ENCODE peak calls at places on chromosomes 1 and 21, in nine cellular contexts. One of them, this sample, is unnamed.

GRCh38 chr1:20282544-20282943 is 8.1 kb upstream of the VWA5B1 start:
- DNase-seq in GM23338: no peak
- DNase-seq in uterus: no peak
- DNase-seq in CD4-positive, alpha-beta T cell: no peak
- DNase-seq in Peyer's patch: no peak
- DNase-seq in AG04450: no peak
- DNase-seq in HCT116: no peak
- DNase-seq in adrenal gland: no peak
- DNase-seq in lower lobe of right lung: no peak
- DNase-seq in this sample: no peak

GRCh38 chr1:222095606-222096475 is 354.0 kb upstream of the DUSP10 start:
- DNase-seq in GM23338: peak; percentile 79
- DNase-seq in uterus: no peak
- DNase-seq in CD4-positive, alpha-beta T cell: peak; percentile 39
- DNase-seq in Peyer's patch: peak; percentile 65
- DNase-seq in AG04450: no peak
- DNase-seq in HCT116: peak; percentile 31
- DNase-seq in adrenal gland: peak; percentile 59
- DNase-seq in lower lobe of right lung: no peak
- DNase-seq in this sample: peak; percentile 15

GRCh38 chr1:102941364-102941947 is 166.9 kb downstream of the COL11A1 start:
- DNase-seq in GM23338: peak; percentile 22
- DNase-seq in uterus: no peak
- DNase-seq in CD4-positive, alpha-beta T cell: no peak
- DNase-seq in Peyer's patch: no peak
- DNase-seq in AG04450: no peak
- DNase-seq in HCT116: no peak
- DNase-seq in adrenal gland: no peak
- DNase-seq in lower lobe of right lung: no peak
- DNase-seq in this sample: no peak

GRCh38 chr1:225973158-225973557 is 26.0 kb downstream of the SDE2 start:
- DNase-seq in GM23338: no peak
- DNase-seq in uterus: no peak
- DNase-seq in CD4-positive, alpha-beta T cell: no peak
- DNase-seq in Peyer's patch: no peak
- DNase-seq in AG04450: no peak
- DNase-seq in HCT116: no peak
- DNase-seq in adrenal gland: no peak
- DNase-seq in lower lobe of right lung: no peak
- DNase-seq in this sample: peak; percentile 74

GRCh38 chr1:207313131-207313530 is 8.3 kb upstream of the CD55 start:
- DNase-seq in GM23338: no peak
- DNase-seq in uterus: no peak
- DNase-seq in CD4-positive, alpha-beta T cell: no peak
- DNase-seq in Peyer's patch: no peak
- DNase-seq in AG04450: no peak
- DNase-seq in HCT116: no peak
- DNase-seq in adrenal gland: no peak
- DNase-seq in lower lobe of right lung: no peak
- DNase-seq in this sample: no peak

GRCh38 chr1:10633416-10633815 is 158.7 kb downstream of the PEX14 start:
- DNase-seq in GM23338: no peak
- DNase-seq in uterus: no peak
- DNase-seq in CD4-positive, alpha-beta T cell: no peak
- DNase-seq in Peyer's patch: no peak
- DNase-seq in AG04450: no peak
- DNase-seq in HCT116: no peak
- DNase-seq in adrenal gland: no peak
- DNase-seq in lower lobe of right lung: peak; percentile 47
- DNase-seq in this sample: no peak

GRCh38 chr1:43861985-43862735 is 71.4 kb upstream of the ARTN start:
- DNase-seq in GM23338: no peak
- DNase-seq in uterus: no peak
- DNase-seq in CD4-positive, alpha-beta T cell: no peak
- DNase-seq in Peyer's patch: no peak
- DNase-seq in AG04450: no peak
- DNase-seq in HCT116: no peak
- DNase-seq in adrenal gland: no peak
- DNase-seq in lower lobe of right lung: no peak
- DNase-seq in this sample: no peak

GRCh38 chr1:94096797-94097549 is 24.0 kb downstream of the ABCA4 start:
- DNase-seq in GM23338: no peak
- DNase-seq in uterus: peak; percentile 58
- DNase-seq in CD4-positive, alpha-beta T cell: no peak
- DNase-seq in Peyer's patch: no peak
- DNase-seq in AG04450: peak; percentile 13
- DNase-seq in HCT116: no peak
- DNase-seq in adrenal gland: no peak
- DNase-seq in lower lobe of right lung: no peak
- DNase-seq in this sample: no peak

GRCh38 chr1:38138498-38139233 is 92.1 kb upstream of the POU3F1 start:
- DNase-seq in GM23338: no peak
- DNase-seq in uterus: peak; percentile 82
- DNase-seq in CD4-positive, alpha-beta T cell: no peak
- DNase-seq in Peyer's patch: peak; percentile 51
- DNase-seq in AG04450: peak; percentile 96
- DNase-seq in HCT116: peak; percentile 43
- DNase-seq in adrenal gland: peak; percentile 83
- DNase-seq in lower lobe of right lung: peak; percentile 79
- DNase-seq in this sample: no peak

GRCh38 chr1:95604784-95605183 is 370.8 kb downstream of the RWDD3 start:
- DNase-seq in GM23338: no peak
- DNase-seq in uterus: no peak
- DNase-seq in CD4-positive, alpha-beta T cell: no peak
- DNase-seq in Peyer's patch: no peak
- DNase-seq in AG04450: no peak
- DNase-seq in HCT116: no peak
- DNase-seq in adrenal gland: no peak
- DNase-seq in lower lobe of right lung: no peak
- DNase-seq in this sample: no peak

GRCh38 chr21:34770581-34770980 is 101.8 kb downstream of the CLIC6 start:
- DNase-seq in GM23338: no peak
- DNase-seq in uterus: no peak
- DNase-seq in CD4-positive, alpha-beta T cell: no peak
- DNase-seq in Peyer's patch: no peak
- DNase-seq in AG04450: no peak
- DNase-seq in HCT116: no peak
- DNase-seq in adrenal gland: no peak
- DNase-seq in lower lobe of right lung: no peak
- DNase-seq in this sample: no peak

GRCh38 chr21:25039461-25040380 is 567.6 kb downstream of the MRPL39 start:
- DNase-seq in GM23338: peak; percentile 34
- DNase-seq in uterus: no peak
- DNase-seq in CD4-positive, alpha-beta T cell: no peak
- DNase-seq in Peyer's patch: no peak
- DNase-seq in AG04450: no peak
- DNase-seq in HCT116: no peak
- DNase-seq in adrenal gland: no peak
- DNase-seq in lower lobe of right lung: no peak
- DNase-seq in this sample: no peak

GRCh38 chr1:51555866-51556619 is 37.0 kb upstream of the EPS15 start:
- DNase-seq in GM23338: no peak
- DNase-seq in uterus: no peak
- DNase-seq in CD4-positive, alpha-beta T cell: no peak
- DNase-seq in Peyer's patch: no peak
- DNase-seq in AG04450: no peak
- DNase-seq in HCT116: no peak
- DNase-seq in adrenal gland: no peak
- DNase-seq in lower lobe of right lung: no peak
- DNase-seq in this sample: no peak

GRCh38 chr1:169047074-169047473 is 59.4 kb upstream of the ATP1B1 start:
- DNase-seq in GM23338: no peak
- DNase-seq in uterus: no peak
- DNase-seq in CD4-positive, alpha-beta T cell: no peak
- DNase-seq in Peyer's patch: peak; percentile 49
- DNase-seq in AG04450: no peak
- DNase-seq in HCT116: no peak
- DNase-seq in adrenal gland: no peak
- DNase-seq in lower lobe of right lung: no peak
- DNase-seq in this sample: no peak

GRCh38 chr1:78054559-78054958 is 8.8 kb downstream of the GIPC2 start:
- DNase-seq in GM23338: no peak
- DNase-seq in uterus: no peak
- DNase-seq in CD4-positive, alpha-beta T cell: no peak
- DNase-seq in Peyer's patch: no peak
- DNase-seq in AG04450: no peak
- DNase-seq in HCT116: no peak
- DNase-seq in adrenal gland: no peak
- DNase-seq in lower lobe of right lung: no peak
- DNase-seq in this sample: no peak

GRCh38 chr1:55212349-55213028 is 2.7 kb downstream of the USP24 start:
- DNase-seq in GM23338: peak; percentile 40
- DNase-seq in uterus: no peak
- DNase-seq in CD4-positive, alpha-beta T cell: no peak
- DNase-seq in Peyer's patch: no peak
- DNase-seq in AG04450: no peak
- DNase-seq in HCT116: no peak
- DNase-seq in adrenal gland: no peak
- DNase-seq in lower lobe of right lung: no peak
- DNase-seq in this sample: no peak

GRCh38 chr1:2597441-2598328 is 11.1 kb downstream of the PRXL2B start:
- DNase-seq in GM23338: no peak
- DNase-seq in uterus: peak; percentile 11
- DNase-seq in CD4-positive, alpha-beta T cell: no peak
- DNase-seq in Peyer's patch: no peak
- DNase-seq in AG04450: no peak
- DNase-seq in HCT116: no peak
- DNase-seq in adrenal gland: peak; percentile 17
- DNase-seq in lower lobe of right lung: no peak
- DNase-seq in this sample: no peak

GRCh38 chr1:155010211-155010918 is 7.8 kb downstream of the ZBTB7B start:
- DNase-seq in GM23338: no peak
- DNase-seq in uterus: no peak
- DNase-seq in CD4-positive, alpha-beta T cell: no peak
- DNase-seq in Peyer's patch: peak; percentile 65
- DNase-seq in AG04450: no peak
- DNase-seq in HCT116: no peak
- DNase-seq in adrenal gland: no peak
- DNase-seq in lower lobe of right lung: no peak
- DNase-seq in this sample: peak; percentile 80

GRCh38 chr21:18424250-18424649 is 20.7 kb upstream of the TMPRSS15 start:
- DNase-seq in GM23338: no peak
- DNase-seq in uterus: no peak
- DNase-seq in CD4-positive, alpha-beta T cell: no peak
- DNase-seq in Peyer's patch: no peak
- DNase-seq in AG04450: no peak
- DNase-seq in HCT116: no peak
- DNase-seq in adrenal gland: no peak
- DNase-seq in lower lobe of right lung: no peak
- DNase-seq in this sample: no peak

DNA sequence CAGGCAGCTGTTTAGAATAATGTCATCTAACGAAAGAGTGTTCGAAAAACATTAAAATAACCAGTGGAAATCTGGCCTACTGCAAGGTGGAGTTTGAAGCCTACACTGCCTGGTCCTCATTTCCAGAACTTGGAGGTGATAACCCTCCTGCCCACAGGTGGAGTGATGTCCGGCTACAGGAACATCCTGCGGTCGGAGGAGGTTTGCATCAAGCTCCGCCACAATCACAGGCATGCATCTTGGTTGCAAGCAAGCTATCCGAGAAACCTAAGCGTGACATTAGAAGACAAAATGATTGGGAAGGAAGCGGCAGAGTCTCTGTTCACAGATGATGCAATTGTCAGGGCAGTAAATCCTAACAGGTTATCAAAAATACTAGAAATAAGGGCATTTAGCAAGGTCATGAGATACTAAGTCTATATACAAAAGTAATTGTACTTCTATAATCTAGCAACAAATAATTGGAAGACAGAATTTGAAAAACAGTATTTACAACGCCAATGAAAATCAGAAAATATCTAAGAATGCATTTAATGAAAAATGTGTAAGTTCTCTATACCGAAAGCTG is 4.5 kb upstream of the SLC19A1 start:
- DNase-seq in GM23338: no peak
- DNase-seq in uterus: no peak
- DNase-seq in CD4-positive, alpha-beta T cell: no peak
- DNase-seq in Peyer's patch: peak; percentile 37
- DNase-seq in AG04450: no peak
- DNase-seq in HCT116: no peak
- DNase-seq in adrenal gland: no peak
- DNase-seq in lower lobe of right lung: peak; percentile 18
- DNase-seq in this sample: no peak
- H3K27me3 ChIP-seq in GM23338: no peaks in the 10 kb centered on the region
- H3K27me3 ChIP-seq in uterus: no peaks in the 10 kb centered on the region
- H3K27me3 ChIP-seq in CD4-positive, alpha-beta T cell: no peaks in the 10 kb centered on the region
- H3K27me3 ChIP-seq in Peyer's patch: no peaks in the 10 kb centered on the region
- H3K27me3 ChIP-seq in AG04450: peaks cover 13% of the 10 kb centered on the region
- H3K27me3 ChIP-seq in HCT116: no peaks in the 10 kb centered on the region
- H3K27me3 ChIP-seq in adrenal gland: no peaks in the 10 kb centered on the region
- H3K27me3 ChIP-seq in lower lobe of right lung: no peaks in the 10 kb centered on the region
- H3K27me3 ChIP-seq in this sample: no peaks in the 10 kb centered on the region

DNA sequence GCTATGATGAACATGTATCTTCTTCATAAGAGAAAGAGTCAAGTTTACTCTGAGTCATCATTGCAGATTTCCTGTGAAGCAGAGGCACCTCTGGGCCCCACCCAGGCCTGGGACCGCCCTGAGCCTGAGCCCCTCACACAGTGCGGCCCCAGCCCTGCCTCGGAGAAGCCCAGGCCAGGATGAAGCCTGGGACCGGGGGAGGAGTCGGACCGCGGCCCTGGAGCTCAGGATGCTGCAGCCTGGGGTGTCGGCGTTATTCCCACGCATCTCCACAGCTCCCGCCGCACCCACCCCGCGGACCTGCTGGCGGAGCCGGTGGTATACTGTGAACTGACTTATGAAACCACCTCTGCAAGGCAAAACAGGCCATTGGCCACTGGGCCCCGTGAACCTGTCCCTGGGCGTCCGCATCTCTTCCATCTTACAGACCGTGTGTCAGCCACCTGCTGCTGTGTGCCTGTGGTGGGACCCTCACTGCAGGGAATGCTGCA is 2.4 kb upstream of the COL6A1 start:
- DNase-seq in GM23338: no peak
- DNase-seq in uterus: peak; percentile 62
- DNase-seq in CD4-positive, alpha-beta T cell: no peak
- DNase-seq in Peyer's patch: peak; percentile 44
- DNase-seq in AG04450: no peak
- DNase-seq in HCT116: no peak
- DNase-seq in adrenal gland: no peak
- DNase-seq in lower lobe of right lung: peak; percentile 42
- DNase-seq in this sample: peak; percentile 52
- H3K27ac ChIP-seq in GM23338: no peak overlapping the region
- H3K27ac ChIP-seq in uterus: peak overlapping the region; percentile 96
- H3K27ac ChIP-seq in CD4-positive, alpha-beta T cell: no peak overlapping the region
- H3K27ac ChIP-seq in Peyer's patch: no peak overlapping the region
- H3K27ac ChIP-seq in AG04450: no peak overlapping the region
- H3K27ac ChIP-seq in HCT116: no peak overlapping the region
- H3K27ac ChIP-seq in adrenal gland: no peak overlapping the region
- H3K27ac ChIP-seq in lower lobe of right lung: no peak overlapping the region
- H3K27ac ChIP-seq in this sample: no peak overlapping the region

GRCh38 chr1:116095027-116095426 is 16.2 kb upstream of the MAB21L3 start:
- DNase-seq in GM23338: no peak
- DNase-seq in uterus: no peak
- DNase-seq in CD4-positive, alpha-beta T cell: no peak
- DNase-seq in Peyer's patch: no peak
- DNase-seq in AG04450: no peak
- DNase-seq in HCT116: no peak
- DNase-seq in adrenal gland: no peak
- DNase-seq in lower lobe of right lung: no peak
- DNase-seq in this sample: no peak
- TF ChIP-seq CTCF in GM23338: no peak
- TF ChIP-seq CTCF in uterus: no peak
- TF ChIP-seq CTCF in CD4-positive, alpha-beta T cell: no peak
- TF ChIP-seq CTCF in Peyer's patch: no peak
- TF ChIP-seq CTCF in AG04450: no peak
- TF ChIP-seq CTCF in HCT116: no peak
- TF ChIP-seq CTCF in adrenal gland: no peak
- TF ChIP-seq CTCF in lower lobe of right lung: no peak
- TF ChIP-seq CTCF in this sample: no peak

GRCh38 chr1:201077736-201078135 is 34.5 kb downstream of the CACNA1S start:
- DNase-seq in GM23338: no peak
- DNase-seq in uterus: no peak
- DNase-seq in CD4-positive, alpha-beta T cell: no peak
- DNase-seq in Peyer's patch: no peak
- DNase-seq in AG04450: no peak
- DNase-seq in HCT116: no peak
- DNase-seq in adrenal gland: no peak
- DNase-seq in lower lobe of right lung: no peak
- DNase-seq in this sample: peak; percentile 29
- H3K27me3 ChIP-seq in GM23338: no peaks in the 10 kb centered on the region
- H3K27me3 ChIP-seq in uterus: no peaks in the 10 kb centered on the region
- H3K27me3 ChIP-seq in CD4-positive, alpha-beta T cell: no peaks in the 10 kb centered on the region
- H3K27me3 ChIP-seq in Peyer's patch: no peaks in the 10 kb centered on the region
- H3K27me3 ChIP-seq in AG04450: peaks cover 27% of the 10 kb centered on the region
- H3K27me3 ChIP-seq in HCT116: no peaks in the 10 kb centered on the region
- H3K27me3 ChIP-seq in adrenal gland: no peaks in the 10 kb centered on the region
- H3K27me3 ChIP-seq in lower lobe of right lung: no peaks in the 10 kb centered on the region
- H3K27me3 ChIP-seq in this sample: no peaks in the 10 kb centered on the region

This sample was measured in WERI-Rb-1.